ENCODE peak calls at places on chromosome 6, in ten cellular contexts. D is IMR-90, W is spleen, Q is transverse colon, Y is ovary, S is body of pancreas, R is endothelial cell of umbilical vein, U is heart left ventricle, K is esophagus squamous epithelium, O is stomach. G is an unnamed sample.
A peak's percentile ranks its signal among the peaks of the same experiment; 100 is the strongest.

GRCh38 chr6:167748458-167749379 is 78.0 kb upstream of the AFDN start:
- DNase-seq in R (no peak), S (no peak), Q (no peak), K (no peak), Y (no peak), W (peak; percentile 77), O (peak; percentile 24), D (no peak), U (no peak), G (no peak)

GRCh38 chr6:44180406-44180805 is 21.8 kb downstream of the CAPN11 start:
- DNase-seq in W (peak; percentile 47), R (no peak), O (no peak), Q (no peak), K (no peak), Y (no peak), U (no peak), D (no peak), S (no peak), G (no peak)

GRCh38 chr6:170152989-170153388 is 137.9 kb downstream of the DLL1 start:
- DNase-seq in U (peak; percentile 54), S (peak; percentile 81), K (no peak), R (no peak), W (no peak), Q (peak; percentile 63), O (peak; percentile 85), D (no peak), Y (peak; percentile 58), G (peak; percentile 58)

GRCh38 chr6:96499781-96500180 is 21.8 kb upstream of the UFL1 start:
- DNase-seq in S (no peak), R (no peak), W (peak; percentile 74), U (no peak), Y (no peak), K (no peak), D (no peak), Q (no peak), O (no peak), G (no peak)

GRCh38 chr6:41538556-41539182 is 7.5 kb upstream of the FOXP4 start:
- DNase-seq in S (no peak), K (no peak), W (no peak), Q (no peak), D (peak; percentile 13), O (no peak), R (no peak), Y (no peak), U (no peak), G (peak; percentile 18)

GRCh38 chr6:117169781-117170281 is 95.5 kb upstream of the VGLL2 start:
- DNase-seq in Y (no peak), Q (no peak), R (no peak), O (no peak), D (no peak), K (no peak), W (no peak), S (no peak), U (no peak), G (no peak)

GRCh38 chr6:161273356-161273751 is 507 bp downstream of the AGPAT4 start:
- DNase-seq in U (peak; percentile 26), D (peak; percentile 48), Y (no peak), S (peak; percentile 22), Q (no peak), R (peak; percentile 61), O (no peak), K (no peak), W (no peak), G (no peak)

GRCh38 chr6:137155830-137156229 is 17.6 kb downstream of the IL22RA2 start:
- DNase-seq in U (no peak), W (no peak), D (no peak), O (no peak), Q (no peak), K (no peak), S (no peak), R (no peak), Y (no peak), G (no peak)

GRCh38 chr6:122669418-122669817 is 59.2 kb downstream of the PKIB start:
- DNase-seq in Y (no peak), Q (no peak), O (no peak), S (no peak), W (no peak), D (no peak), R (no peak), U (no peak), K (no peak), G (no peak)

DNA sequence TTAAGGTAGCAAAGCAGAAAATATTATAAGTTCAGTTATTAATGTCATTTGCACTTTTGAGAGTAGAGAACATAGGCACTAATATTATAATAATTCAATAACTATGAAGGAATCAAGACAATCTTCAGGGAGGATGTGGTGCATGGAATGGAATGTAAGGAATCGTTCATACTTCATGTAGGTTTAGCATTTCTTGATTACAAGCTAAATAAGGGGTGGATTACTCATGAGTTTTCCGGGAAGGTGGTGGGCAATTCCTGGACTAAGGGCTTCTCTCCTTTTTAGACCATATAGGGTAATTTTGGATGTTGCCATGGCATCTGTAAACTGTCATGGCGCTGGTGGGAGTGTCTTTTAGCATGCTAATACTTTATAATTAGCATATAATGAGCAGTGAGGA is 9.1 kb upstream of the BTNL2 start:
- DNase-seq in K (no peak), Y (no peak), W (no peak), S (no peak), R (peak; percentile 13), O (no peak), U (no peak), Q (no peak), D (no peak), G (no peak)
- H3K27me3 ChIP-seq in K (no peaks in the 10 kb centered on the region), Y (no peaks in the 10 kb centered on the region), W (peaks cover 22% of the 10 kb centered on the region), S (no peaks in the 10 kb centered on the region), R (peaks cover 36% of the 10 kb centered on the region), O (no peaks in the 10 kb centered on the region), U (peaks cover 13% of the 10 kb centered on the region), Q (peaks cover 84% of the 10 kb centered on the region), D (peaks cover 22% of the 10 kb centered on the region), G (peaks cover 9% of the 10 kb centered on the region)

GRCh38 chr6:131981624-131981978 is 30.4 kb upstream of the CCN2 start:
- DNase-seq in K (no peak), U (no peak), Y (no peak), R (no peak), W (no peak), Q (no peak), O (no peak), D (no peak), S (no peak), G (no peak)

GRCh38 chr6:131979515-131980337 is 28.6 kb upstream of the CCN2 start:
- DNase-seq in U (no peak), Y (no peak), D (peak; percentile 97), R (peak; percentile 95), W (no peak), K (no peak), Q (no peak), O (no peak), S (no peak), G (no peak)

GRCh38 chr6:131980338-131980790 is 29.2 kb upstream of the CCN2 start:
- DNase-seq in Q (no peak), O (no peak), U (no peak), R (no peak), S (no peak), D (no peak), K (no peak), W (no peak), Y (no peak), G (no peak)

GRCh38 chr6:131982740-131983259 is 31.6 kb upstream of the CCN2 start:
- DNase-seq in Q (no peak), D (peak; percentile 88), O (no peak), R (peak; percentile 46), K (no peak), W (no peak), Y (no peak), S (no peak), U (no peak), G (no peak)

GRCh38 chr6:131980791-131981623 is 29.8 kb upstream of the CCN2 start:
- DNase-seq in O (no peak), S (no peak), D (no peak), K (no peak), Y (no peak), R (peak; percentile 76), W (no peak), Q (peak; percentile 41), U (no peak), G (no peak)
- TF ChIP-seq POLR2A in O (no peak), S (no peak), D (no peak), K (no peak), Y (no peak), R (no peak), W (no peak), Q (no peak), U (no peak), G (no peak)

DNA sequence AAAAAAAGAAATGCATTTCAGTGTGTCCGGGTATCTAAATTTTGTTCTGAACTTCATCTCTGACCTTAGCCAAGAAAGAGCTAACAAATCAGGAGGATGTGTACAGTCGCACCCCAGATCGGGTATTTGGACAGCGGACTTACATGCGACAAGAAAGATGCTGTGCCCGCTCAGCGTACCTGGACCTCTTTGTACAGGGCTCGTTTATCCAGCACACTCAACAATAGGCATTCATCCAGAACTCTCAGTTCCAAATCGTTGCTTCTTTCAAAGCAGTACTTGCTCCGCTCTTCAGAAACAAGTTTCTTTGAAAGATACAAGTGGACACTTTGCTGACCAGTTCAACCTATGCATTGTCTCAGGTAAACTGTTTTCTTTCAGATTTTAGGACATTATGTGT is 191.7 kb downstream of the LY86 start:
- DNase-seq in W (no peak), Y (no peak), U (no peak), Q (no peak), R (no peak), O (no peak), D (no peak), K (no peak), S (no peak), G (no peak)
- TF ChIP-seq CTCF in W (no peak), Y (no peak), U (no peak), Q (no peak), R (no peak), O (no peak), D (no peak), K (no peak), S (no peak), G (no peak)

GRCh38 chr6:38861957-38862401 is 146.9 kb downstream of the DNAH8 start:
- DNase-seq in Q (no peak), O (no peak), W (no peak), R (no peak), D (no peak), S (no peak), K (no peak), U (no peak), Y (no peak), G (no peak)
- H3K27me3 ChIP-seq in Q (peaks cover 10% of the 10 kb centered on the region), O (no peaks in the 10 kb centered on the region), W (no peaks in the 10 kb centered on the region), R (no peaks in the 10 kb centered on the region), D (no peaks in the 10 kb centered on the region), S (no peaks in the 10 kb centered on the region), K (no peaks in the 10 kb centered on the region), U (no peaks in the 10 kb centered on the region), Y (no peaks in the 10 kb centered on the region), G (peaks cover 4% of the 10 kb centered on the region)

GRCh38 chr6:27890351-27891299 is 21.6 kb downstream of the OR2B2 start:
- DNase-seq in D (peak; percentile 97), Q (peak; percentile 79), O (peak; percentile 71), W (peak; percentile 94), K (no peak), U (peak; percentile 48), Y (no peak), R (peak; percentile 94), S (no peak), G (no peak)
- TF ChIP-seq POLR2A in D (peak; percentile 94), Q (peak; percentile 96), O (no peak), W (peak; percentile 88), K (no peak), U (no peak), Y (no peak), R (peak; percentile 94), S (peak; percentile 50), G (no peak)

DNA sequence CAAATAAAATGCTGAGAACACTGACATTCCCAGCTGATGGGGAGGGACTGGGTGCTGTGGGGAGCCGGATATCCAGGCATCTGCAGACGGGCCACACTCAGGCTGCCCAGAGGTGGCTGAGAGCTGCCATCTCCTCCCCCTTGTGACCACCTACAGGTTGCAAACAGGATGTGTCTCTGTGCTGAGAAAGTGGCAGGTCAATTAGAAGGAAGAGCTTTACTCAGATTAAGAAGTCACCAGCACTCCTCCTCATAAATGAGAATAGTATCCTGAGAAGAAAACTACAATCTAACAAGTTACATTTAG is 63.0 kb downstream of the HUS1B start:
- DNase-seq in W (no peak), D (no peak), R (no peak), K (no peak), Y (no peak), U (no peak), S (no peak), O (no peak), Q (no peak), G (no peak)
- TF ChIP-seq CTCF in W (no peak), D (no peak), R (no peak), K (no peak), Y (no peak), U (no peak), S (no peak), O (no peak), Q (no peak), G (no peak)